ENCODE peak calls at places on chromosomes 2 and 18, in nine cellular contexts. N is breast epithelium, H is germinal center, E is heart left ventricle, R is astrocyte of the spinal cord, M is NCI-H1694, V is T-helper 2 cell, I is omental fat pad, J is MM.1S. B is an unnamed sample.

GRCh38 chr18:33275843-33276242 is 164.7 kb downstream of the CCDC178 start:
- DNase-seq in V (no peak), R (no peak), E (no peak), I (no peak), J (no peak), H (no peak), N (no peak), M (no peak), B (no peak)

GRCh38 chr2:48560546-48561209 is 30.7 kb downstream of the STON1 start:
- DNase-seq in E (no peak), J (no peak), N (no peak), H (no peak), R (no peak), M (no peak), V (no peak), I (no peak), B (no peak)

GRCh38 chr2:145360129-145360780 is 840.3 kb upstream of the ZEB2 start:
- DNase-seq in J (no peak), N (no peak), H (no peak), M (no peak), R (no peak), E (no peak), I (no peak), V (no peak), B (no peak)

GRCh38 chr2:223416826-223417610 is 185.1 kb downstream of the SCG2 start:
- DNase-seq in H (no peak), I (no peak), N (no peak), M (no peak), E (no peak), R (no peak), J (no peak), V (no peak), B (peak)

GRCh38 chr2:20179179-20179754 is 45.7 kb downstream of the SDC1 start:
- DNase-seq in I (no peak), J (no peak), V (no peak), R (no peak), H (no peak), M (no peak), N (no peak), E (no peak), B (no peak)

GRCh38 chr2:126862730-126863129 is 36.0 kb upstream of the TEX51 start:
- DNase-seq in V (no peak), N (no peak), I (no peak), H (no peak), R (no peak), E (no peak), J (no peak), M (no peak), B (no peak)

GRCh38 chr2:64817453-64817852 is 163.7 kb upstream of the SERTAD2 start:
- DNase-seq in M (no peak), R (no peak), I (no peak), H (no peak), E (no peak), J (no peak), V (no peak), N (no peak), B (no peak)

GRCh38 chr2:173151671-173152398 is 76.2 kb downstream of the MAP3K20 start:
- DNase-seq in M (no peak), V (no peak), I (no peak), R (peak), E (no peak), J (no peak), N (no peak), H (no peak), B (no peak)

GRCh38 chr2:43985359-43985758 is 10.4 kb downstream of the LRPPRC start:
- DNase-seq in I (no peak), E (no peak), H (no peak), M (no peak), R (no peak), V (no peak), J (no peak), N (no peak), B (no peak)

GRCh38 chr2:234768608-234769196 is 183.1 kb upstream of the SH3BP4 start:
- DNase-seq in J (no peak), E (no peak), R (no peak), H (no peak), M (no peak), N (no peak), I (no peak), V (no peak), B (no peak)

GRCh38 chr18:39806519-39806918 is 2148.5 kb upstream of the PIK3C3 start:
- DNase-seq in J (no peak), E (no peak), M (no peak), N (no peak), V (no peak), I (no peak), R (peak), H (no peak), B (no peak)